ENCODE peak calls at places on chromosome 17, in four cellular contexts. L is stimulated activated CD8-positive, alpha-beta memory T cell treated with anti-CD3 and anti-CD28 coated beads, Interleukin-4, amount 100 ng/mL, for 1 hour; F is cardiac fibroblast; W is iPS-NIHi11. X is an unnamed sample.
A peak's percentile ranks its signal among the peaks of the same experiment; 100 is the strongest.

GRCh38 chr17:74430706-74431567 is 951 bp upstream of the GPRC5C start:
- DNase-seq in L (no peak), F (peak; percentile 92), W (peak; percentile 69), X (peak; percentile 87)

GRCh38 chr17:74354123-74354522 is 7.5 kb downstream of the BTBD17 start:
- DNase-seq in L (peak; percentile 17), F (no peak), W (peak; percentile 89), X (peak; percentile 95)

GRCh38 chr17:66301864-66302741 is at the start of gene PRKCA:
- DNase-seq in L (peak; percentile 40), F (peak; percentile 87), W (peak; percentile 84), X (no peak)

GRCh38 chr17:54013117-54013516 is 190.4 kb downstream of the KIF2B start:
- DNase-seq in L (no peak), F (no peak), W (no peak), X (no peak)

GRCh38 chr17:79992657-79993389 is 42.8 kb downstream of the TBC1D16 start:
- DNase-seq in L (no peak), F (no peak), W (no peak), X (no peak)

GRCh38 chr17:82810644-82811430 is 29.0 kb downstream of the ZNF750 start:
- DNase-seq in L (no peak), F (no peak), W (no peak), X (no peak)

GRCh38 chr17:7586673-7587419 is 3.0 kb downstream of the SOX15 start:
- DNase-seq in L (no peak), F (no peak), W (no peak), X (no peak)

GRCh38 chr17:46971647-46972300 is 7.3 kb downstream of the RPRML start:
- DNase-seq in L (no peak), F (no peak), W (no peak), X (no peak)

GRCh38 chr17:29760279-29760721 is 137.6 kb upstream of the CORO6 start:
- DNase-seq in L (peak; percentile 15), F (peak; percentile 45), W (no peak), X (no peak)

GRCh38 chr17:81391964-81392908 is 3.0 kb upstream of the BAHCC1 start:
- DNase-seq in L (no peak), F (peak; percentile 93), W (no peak), X (no peak)

X was measured in ecto neural progenitor cell.